ENCODE peak calls at places on chromosomes 12 and 14, in four cellular contexts. S, V, Y and F are unnamed samples.
A peak's percentile ranks its signal among the peaks of the same experiment; 100 is the strongest.

GRCh38 chr14:78875031-78875430 is 704.9 kb downstream of the NRXN3 start:
- DNase-seq in Y (no peak), V (no peak), S (no peak), F (no peak)

GRCh38 chr14:97796511-97796910 is 999.3 kb downstream of the VRK1 start:
- DNase-seq in V (no peak), S (no peak), Y (no peak), F (no peak)

GRCh38 chr12:117830471-117830870 is 138.3 kb downstream of the KSR2 start:
- DNase-seq in V (no peak), S (no peak), Y (no peak), F (no peak)

GRCh38 chr12:56487448-56488040 is 417 bp downstream of the GLS2 start:
- DNase-seq in V (no peak), S (peak; percentile 28), Y (no peak), F (no peak)

GRCh38 chr12:2535583-2536187 is 259.1 kb upstream of the FKBP4 start:
- DNase-seq in S (no peak), Y (peak; percentile 20), V (no peak), F (no peak)

GRCh38 chr14:103380719-103381377 is 4.4 kb upstream of the MARK3 start:
- DNase-seq in V (no peak), S (no peak), Y (no peak), F (no peak)

GRCh38 chr14:69260246-69260978 is 454 bp downstream of the GALNT16 start:
- DNase-seq in S (no peak), V (no peak), Y (peak; percentile 4), F (no peak)

GRCh38 chr12:14417717-14418116 is 52.2 kb downstream of the ATF7IP start:
- DNase-seq in Y (peak; percentile 92), S (peak; percentile 43), V (peak; percentile 76), F (peak; percentile 49)

GRCh38 chr12:116431677-116432300 is 127.4 kb upstream of the MAP1LC3B2 start:
- DNase-seq in V (no peak), Y (no peak), S (no peak), F (no peak)

GRCh38 chr14:57058319-57058718 is 210.4 kb downstream of the EXOC5 start:
- DNase-seq in Y (no peak), V (no peak), S (no peak), F (no peak)

GRCh38 chr12:58916891-58917570 is 3.3 kb downstream of the LRIG3 start:
- DNase-seq in Y (peak; percentile 63), V (no peak), S (no peak), F (no peak)

GRCh38 chr12:8549381-8549780 is 8.7 kb upstream of the CLEC4E start:
- DNase-seq in V (no peak), Y (no peak), S (no peak), F (no peak)

GRCh38 chr12:65822732-65823480 is 1.4 kb upstream of the HMGA2 start:
- DNase-seq in Y (peak; percentile 79), V (no peak), S (no peak), F (no peak)

GRCh38 chr14:79728331-79728730 is 483.0 kb downstream of the DIO2 start:
- DNase-seq in V (no peak), Y (no peak), S (no peak), F (peak; percentile 18)

DNA sequence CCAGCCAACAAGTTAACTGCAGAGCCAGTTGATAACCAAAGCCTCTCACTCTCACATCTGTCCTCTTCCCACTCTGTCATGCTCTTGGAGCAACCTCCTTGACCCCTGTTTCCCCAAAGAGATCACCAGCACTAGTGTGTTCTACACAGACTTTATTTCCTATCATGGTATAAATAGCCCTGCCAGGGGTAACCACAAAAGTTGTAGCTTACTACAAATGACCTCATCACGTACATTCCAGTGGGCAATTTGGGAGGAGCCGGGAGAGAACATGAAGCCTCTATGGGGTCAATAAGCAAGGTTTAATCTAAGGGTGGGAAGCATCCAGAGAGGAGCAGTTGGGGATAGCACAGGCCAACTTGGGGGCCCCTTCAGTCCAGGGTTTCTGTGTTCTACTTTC is 186.5 kb downstream of the KCNA5 start:
- DNase-seq in Y (peak; percentile 77), V (peak; percentile 51), S (no peak), F (no peak)
- H3K27ac ChIP-seq in Y (no peak overlapping the region), V (no peak overlapping the region), S (no peak overlapping the region), F (no peak overlapping the region)

GRCh38 chr12:108973753-108974152 is 47.1 kb downstream of the SVOP start:
- DNase-seq in V (no peak), S (no peak), Y (no peak), F (no peak)
- H3K9me3 ChIP-seq in V (no peaks in the 10 kb centered on the region), S (no peaks in the 10 kb centered on the region), Y (no peaks in the 10 kb centered on the region), F (no peaks in the 10 kb centered on the region)

GRCh38 chr12:23533699-23534098 is 415.8 kb downstream of the SOX5 start:
- DNase-seq in Y (no peak), V (no peak), S (no peak), F (no peak)

GRCh38 chr12:23536293-23536692 is 413.2 kb downstream of the SOX5 start:
- DNase-seq in Y (no peak), S (no peak), V (no peak), F (no peak)

GRCh38 chr12:23535441-23535840 is 414.0 kb downstream of the SOX5 start:
- DNase-seq in S (no peak), Y (no peak), V (no peak), F (no peak)

GRCh38 chr12:23533295-23533694 is 416.2 kb downstream of the SOX5 start:
- DNase-seq in S (no peak), V (no peak), Y (no peak), F (no peak)

GRCh38 chr12:23534196-23534595 is 415.3 kb downstream of the SOX5 start:
- DNase-seq in S (no peak), V (no peak), Y (no peak), F (no peak)
- H3K4me3 ChIP-seq in S (no peak overlapping the region), V (no peak overlapping the region), Y (no peak overlapping the region), F (no peak overlapping the region)

DNA sequence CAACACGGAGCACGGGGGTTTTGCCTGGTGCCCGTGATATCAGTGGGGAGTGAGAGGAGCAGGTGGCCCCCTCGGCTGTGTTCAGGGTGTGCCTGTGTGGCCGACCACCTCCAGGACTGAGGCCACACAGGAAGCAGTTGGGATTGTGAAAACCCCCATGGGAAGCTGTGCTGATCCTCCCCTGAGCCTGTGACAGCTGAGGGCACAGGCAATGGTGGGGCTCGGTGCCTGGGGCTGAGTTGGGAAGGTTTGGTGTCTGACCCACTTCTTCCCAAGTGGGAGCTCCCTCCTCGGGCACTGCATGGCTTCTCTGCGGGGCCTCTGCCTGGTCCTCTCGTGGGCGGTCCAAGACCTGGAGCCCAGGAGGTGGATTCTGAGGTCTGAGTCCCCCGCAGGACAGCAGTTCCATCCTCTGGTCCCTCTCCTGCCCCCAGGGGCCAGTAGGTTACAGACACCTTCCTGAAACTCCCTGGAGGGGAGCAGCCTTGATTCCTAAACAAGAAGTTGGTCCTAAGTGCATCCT is 17.9 kb downstream of the PACS2 start:
- DNase-seq in V (no peak), Y (no peak), S (no peak), F (no peak)
- H3K27ac ChIP-seq in V (no peak overlapping the region), Y (no peak overlapping the region), S (no peak overlapping the region), F (no peak overlapping the region)

DNA sequence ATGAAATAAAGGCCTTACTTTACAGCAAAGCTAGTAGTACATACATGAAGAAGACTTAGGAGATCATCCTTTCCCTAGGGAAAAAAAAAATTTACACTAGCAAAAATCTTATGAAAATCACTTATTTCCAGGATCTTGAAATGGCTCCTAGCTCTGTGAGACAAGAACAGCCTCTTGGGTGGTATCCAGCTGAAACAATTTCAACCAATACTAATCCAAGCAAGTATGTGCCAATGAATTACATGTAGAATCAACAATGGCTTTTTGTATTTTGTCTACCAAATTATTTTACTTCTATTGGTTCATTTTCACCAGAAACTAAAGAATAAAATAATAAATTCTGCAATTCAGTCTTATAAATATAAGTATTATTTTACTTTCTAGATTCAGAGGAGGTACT is 2.7 kb upstream of the SLCO1A2 start:
- DNase-seq in Y (no peak), V (no peak), S (no peak), F (no peak)
- H3K9me3 ChIP-seq in Y (peaks cover 2% of the 10 kb centered on the region), V (no peaks in the 10 kb centered on the region), S (no peaks in the 10 kb centered on the region), F (no peaks in the 10 kb centered on the region)

GRCh38 chr14:104390941-104391901 is 188.3 kb upstream of the C14orf180 start:
- DNase-seq in S (peak; percentile 9), Y (no peak), V (no peak), F (no peak)
- H3K4me3 ChIP-seq in S (no peak overlapping the region), Y (no peak overlapping the region), V (no peak overlapping the region), F (peak overlapping the region; percentile 16)

GRCh38 chr14:24260780-24261157 is 2.2 kb downstream of the TGM1 start:
- DNase-seq in Y (no peak), V (no peak), S (no peak), F (no peak)
- H3K27ac ChIP-seq in Y (no peak overlapping the region), V (no peak overlapping the region), S (no peak overlapping the region), F (no peak overlapping the region)

GRCh38 chr14:68094158-68094557 is 274.6 kb downstream of the RAD51B start:
- DNase-seq in V (no peak), S (no peak), Y (no peak), F (no peak)

GRCh38 chr14:68099348-68100045 is 279.9 kb downstream of the RAD51B start:
- DNase-seq in V (no peak), S (no peak), Y (no peak), F (no peak)

GRCh38 chr14:68098834-68099233 is 279.3 kb downstream of the RAD51B start:
- DNase-seq in S (no peak), Y (no peak), V (no peak), F (no peak)

GRCh38 chr14:68097727-68098126 is 278.1 kb downstream of the RAD51B start:
- DNase-seq in S (no peak), V (no peak), Y (no peak), F (no peak)
- H3K9me3 ChIP-seq in S (peaks cover 12% of the 10 kb centered on the region), V (peaks cover 12% of the 10 kb centered on the region), Y (peaks cover 11% of the 10 kb centered on the region), F (no peaks in the 10 kb centered on the region)

GRCh38 chr12:28540324-28540714 is 350.1 kb downstream of the CCDC91 start:
- DNase-seq in S (no peak), V (no peak), Y (no peak), F (no peak)

GRCh38 chr12:28539691-28540323 is 349.6 kb downstream of the CCDC91 start:
- DNase-seq in Y (no peak), S (no peak), V (no peak), F (no peak)

GRCh38 chr12:28536088-28536487 is 345.8 kb downstream of the CCDC91 start:
- DNase-seq in V (peak; percentile 42), S (no peak), Y (peak; percentile 85), F (no peak)

GRCh38 chr12:28537474-28537873 is 347.2 kb downstream of the CCDC91 start:
- DNase-seq in S (no peak), Y (no peak), V (no peak), F (no peak)

GRCh38 chr12:28535216-28535615 is 345.0 kb downstream of the CCDC91 start:
- DNase-seq in S (no peak), Y (peak; percentile 77), V (no peak), F (no peak)
- H3K4me3 ChIP-seq in S (no peak overlapping the region), Y (no peak overlapping the region), V (no peak overlapping the region), F (no peak overlapping the region)

DNA sequence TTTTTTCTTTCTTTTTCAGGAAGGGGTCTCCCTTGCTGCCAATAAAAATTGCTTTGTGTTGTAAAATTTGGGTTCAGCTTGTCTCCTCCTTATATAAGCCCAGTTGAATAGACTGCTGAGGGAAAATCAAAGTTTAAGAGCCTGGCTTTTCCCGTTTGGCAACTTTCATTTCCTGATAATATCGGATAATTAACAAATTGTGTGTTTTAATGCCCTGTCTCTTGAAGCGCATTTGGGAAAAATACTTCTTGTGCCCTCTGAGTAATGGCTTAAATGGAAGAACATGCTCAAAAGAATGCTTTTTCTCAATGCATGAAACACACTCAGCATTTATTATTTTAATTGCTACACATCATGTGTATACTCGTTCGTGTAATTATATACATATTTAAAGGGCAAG is 198.0 kb upstream of the DCN start:
- DNase-seq in V (no peak), S (no peak), Y (no peak), F (no peak)
- H3K27ac ChIP-seq in V (no peak overlapping the region), S (no peak overlapping the region), Y (peak overlapping the region; percentile 41), F (no peak overlapping the region)